ENCODE peak calls at places on chromosome 12, in six cellular contexts. X is activated gamma-delta T cell treated with Interleukin-2 at 50 U/mL for 16 hours, N is HuH-7, S is GM20000, J is ACHN, T is T-helper 1 cell. K is an unnamed sample.
A peak's percentile ranks its signal among the peaks of the same experiment; 100 is the strongest.

GRCh38 chr12:90510948-90511347 is 444.0 kb downstream of the CCER1 start:
- DNase-seq in T (no peak), X (no peak), S (no peak), N (no peak), J (no peak), K (no peak)

GRCh38 chr12:78483767-78484315 is 380.7 kb upstream of the SYT1 start:
- DNase-seq in J (no peak), N (no peak), T (no peak), X (no peak), S (no peak), K (no peak)

GRCh38 chr12:86724716-86725115 is 468.5 kb upstream of the MGAT4C start:
- DNase-seq in N (no peak), T (no peak), X (no peak), S (no peak), J (no peak), K (no peak)

GRCh38 chr12:58413794-58414193 is 472.4 kb downstream of the ATP23 start:
- DNase-seq in J (no peak), T (no peak), X (no peak), S (no peak), N (no peak), K (no peak)

GRCh38 chr12:7142809-7143465 is 12.8 kb downstream of the CLSTN3 start:
- DNase-seq in N (no peak), S (no peak), T (no peak), J (no peak), X (no peak), K (no peak)

GRCh38 chr12:104526320-104526719 is 69.6 kb downstream of the CHST11 start:
- DNase-seq in J (no peak), X (no peak), N (no peak), S (no peak), T (no peak), K (no peak)

GRCh38 chr12:103495158-103495782 is 498 bp downstream of the C12orf42 start:
- DNase-seq in X (peak; percentile 63), T (no peak), J (no peak), S (peak; percentile 84), N (no peak), K (peak; percentile 50)

GRCh38 chr12:7217475-7218069 is 28.1 kb downstream of the PEX5 start:
- DNase-seq in S (no peak), X (no peak), J (no peak), N (no peak), T (no peak), K (no peak)

GRCh38 chr12:29756741-29757390 is 26.9 kb downstream of the TMTC1 start:
- DNase-seq in X (no peak), T (no peak), N (no peak), S (no peak), J (no peak), K (no peak)

GRCh38 chr12:4164591-4165558 is 108.7 kb upstream of the CCND2 start:
- DNase-seq in T (no peak), J (peak; percentile 89), S (peak; percentile 73), N (no peak), X (peak; percentile 35), K (peak; percentile 62)

GRCh38 chr12:125185740-125186470 is 120.7 kb downstream of the AACS start:
- DNase-seq in S (peak; percentile 81), N (peak; percentile 60), X (no peak), T (no peak), J (peak; percentile 88), K (peak; percentile 82)

GRCh38 chr12:47343684-47344567 is 264.2 kb upstream of the AMIGO2 start:
- DNase-seq in J (no peak), T (no peak), N (no peak), X (no peak), S (no peak), K (no peak)

GRCh38 chr12:109304485-109304884 is 4.6 kb downstream of the FOXN4 start:
- DNase-seq in N (no peak), S (no peak), T (no peak), J (no peak), X (no peak), K (no peak)

GRCh38 chr12:68686595-68687521 is at the start of gene NUP107:
- DNase-seq in X (peak; percentile 97), S (peak; percentile 92), N (peak; percentile 90), J (peak; percentile 100), T (peak; percentile 97), K (peak; percentile 97)

GRCh38 chr12:7667025-7667575 is 1.4 kb upstream of the APOBEC1 start:
- DNase-seq in S (no peak), X (no peak), T (no peak), J (peak; percentile 31), N (no peak), K (no peak)

GRCh38 chr12:66829660-66830325 is 150.9 kb upstream of the GRIP1 start:
- DNase-seq in N (no peak), S (peak; percentile 5), X (no peak), T (no peak), J (no peak), K (no peak)

GRCh38 chr12:3117628-3118027 is 40.4 kb downstream of the TSPAN9 start:
- DNase-seq in J (no peak), N (no peak), T (no peak), X (no peak), S (no peak), K (no peak)

GRCh38 chr12:52231305-52232232 is 1.5 kb upstream of the KRT7 start:
- DNase-seq in N (no peak), S (no peak), J (no peak), T (no peak), X (no peak), K (no peak)